ENCODE peak calls at places on chromosomes 2 and 18, in seven cellular contexts. P is HCT116, A is GM23248, X is GM23338, Q is hepatocyte, D is MM.1S, L is neural progenitor cell. V is an unnamed sample.

GRCh38 chr2:205484717-205485116 is 197.6 kb upstream of the NRP2 start:
- DNase-seq in A (no peak), L (no peak), X (no peak), P (no peak), Q (no peak), D (no peak), V (no peak)

GRCh38 chr2:148391324-148391723 is 253.2 kb upstream of the EPC2 start:
- DNase-seq in A (peak; percentile 47), Q (no peak), L (no peak), P (no peak), X (no peak), D (no peak), V (peak; percentile 9)

GRCh38 chr2:157596992-157597681 is 31.5 kb downstream of the ACVR1C start:
- DNase-seq in L (peak; percentile 78), A (peak; percentile 55), P (no peak), Q (peak; percentile 49), X (peak; percentile 90), D (no peak), V (peak; percentile 46)

GRCh38 chr18:46433121-46433826 is 223.7 kb downstream of the LOXHD1 start:
- DNase-seq in D (no peak), X (peak; percentile 96), P (no peak), L (peak; percentile 65), Q (no peak), A (no peak), V (no peak)

GRCh38 chr2:163767097-163767496 is 31.3 kb upstream of the FIGN start:
- DNase-seq in L (no peak), D (no peak), Q (no peak), X (no peak), P (no peak), A (no peak), V (no peak)

GRCh38 chr18:61854578-61854977 is 38.2 kb downstream of the RNF152 start:
- DNase-seq in Q (no peak), D (no peak), P (no peak), A (no peak), X (no peak), L (no peak), V (no peak)

GRCh38 chr2:205411558-205411957 is 270.7 kb upstream of the NRP2 start:
- DNase-seq in P (no peak), Q (no peak), D (no peak), L (no peak), A (no peak), X (no peak), V (no peak)

GRCh38 chr2:56749152-56749752 is 565.5 kb downstream of the CCDC85A start:
- DNase-seq in P (peak; percentile 21), A (peak; percentile 58), Q (peak; percentile 48), X (peak; percentile 52), L (peak; percentile 34), D (peak; percentile 35), V (peak; percentile 68)

GRCh38 chr18:44458777-44459176 is 221.9 kb upstream of the SETBP1 start:
- DNase-seq in D (no peak), A (peak; percentile 90), L (no peak), Q (peak; percentile 10), X (no peak), P (no peak), V (peak; percentile 37)

GRCh38 chr2:110854355-110855081 is 122.1 kb downstream of the ACOXL start:
- DNase-seq in A (peak; percentile 6), P (no peak), Q (no peak), L (no peak), X (peak; percentile 57), D (no peak), V (peak; percentile 7)

GRCh38 chr2:56130463-56131070 is 53.2 kb upstream of the CCDC85A start:
- DNase-seq in Q (peak; percentile 40), P (peak; percentile 33), A (peak; percentile 76), D (peak; percentile 28), X (peak; percentile 58), L (peak; percentile 58), V (peak; percentile 68)

GRCh38 chr2:39121523-39122063 is 742 bp upstream of the SOS1 start:
- DNase-seq in Q (peak; percentile 54), P (no peak), L (peak; percentile 9), A (peak; percentile 28), D (peak; percentile 36), X (no peak), V (no peak)

GRCh38 chr2:43414033-43414432 is 181.8 kb downstream of the THADA start:
- DNase-seq in A (no peak), L (no peak), Q (no peak), P (no peak), X (no peak), D (no peak), V (no peak)
- H3K4me1 ChIP-seq in A (peaks cover 10% of the 10 kb centered on the region), L (peaks cover 5% of the 10 kb centered on the region), Q (peaks cover 13% of the 10 kb centered on the region), P (peaks cover 28% of the 10 kb centered on the region), X (peaks cover 14% of the 10 kb centered on the region), D (peaks cover 2% of the 10 kb centered on the region), V (peaks cover 11% of the 10 kb centered on the region)

GRCh38 chr2:52034706-52035105 is 1002.8 kb upstream of the NRXN1 start:
- DNase-seq in P (no peak), Q (no peak), X (peak; percentile 27), D (no peak), A (peak; percentile 14), L (no peak), V (peak; percentile 24)

GRCh38 chr2:52036036-52036435 is 1004.1 kb upstream of the NRXN1 start:
- DNase-seq in P (no peak), Q (no peak), L (no peak), A (no peak), D (no peak), X (no peak), V (peak; percentile 66)

DNA sequence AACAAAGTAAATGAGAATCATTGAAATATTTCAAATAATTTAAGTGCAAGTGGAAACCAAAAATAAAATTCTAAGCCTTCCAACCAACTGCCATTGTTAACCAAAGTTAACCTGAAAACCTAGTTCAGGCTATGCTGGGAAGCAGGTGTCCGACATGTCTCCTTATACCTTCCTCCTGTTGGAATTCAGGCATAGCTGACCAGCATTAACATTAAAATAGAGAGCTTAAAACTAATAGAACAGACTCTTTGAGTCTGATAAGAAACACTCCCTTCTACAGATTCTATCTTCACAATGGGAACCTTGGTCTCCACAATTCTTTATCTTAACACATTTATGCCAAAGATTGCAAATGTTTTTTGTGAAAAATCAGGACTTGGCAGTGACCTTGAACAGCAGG is 1004.9 kb upstream of the NRXN1 start:
- DNase-seq in X (peak; percentile 27), Q (no peak), P (no peak), D (no peak), L (no peak), A (no peak), V (no peak)
- TF ChIP-seq EZH2phosphoT487 in X (no peak), Q (no peak), P (no peak), D (no peak), L (no peak), A (no peak), V (no peak)

GRCh38 chr2:84964406-84965191 is 6.4 kb upstream of the KCMF1 start:
- DNase-seq in D (no peak), L (no peak), A (no peak), P (no peak), X (no peak), Q (no peak), V (no peak)
- H3K27ac ChIP-seq in D (no peak overlapping the region), L (no peak overlapping the region), A (peak overlapping the region; percentile 66), P (no peak overlapping the region), X (peak overlapping the region; percentile 15), Q (peak overlapping the region; percentile 46), V (no peak overlapping the region)

DNA sequence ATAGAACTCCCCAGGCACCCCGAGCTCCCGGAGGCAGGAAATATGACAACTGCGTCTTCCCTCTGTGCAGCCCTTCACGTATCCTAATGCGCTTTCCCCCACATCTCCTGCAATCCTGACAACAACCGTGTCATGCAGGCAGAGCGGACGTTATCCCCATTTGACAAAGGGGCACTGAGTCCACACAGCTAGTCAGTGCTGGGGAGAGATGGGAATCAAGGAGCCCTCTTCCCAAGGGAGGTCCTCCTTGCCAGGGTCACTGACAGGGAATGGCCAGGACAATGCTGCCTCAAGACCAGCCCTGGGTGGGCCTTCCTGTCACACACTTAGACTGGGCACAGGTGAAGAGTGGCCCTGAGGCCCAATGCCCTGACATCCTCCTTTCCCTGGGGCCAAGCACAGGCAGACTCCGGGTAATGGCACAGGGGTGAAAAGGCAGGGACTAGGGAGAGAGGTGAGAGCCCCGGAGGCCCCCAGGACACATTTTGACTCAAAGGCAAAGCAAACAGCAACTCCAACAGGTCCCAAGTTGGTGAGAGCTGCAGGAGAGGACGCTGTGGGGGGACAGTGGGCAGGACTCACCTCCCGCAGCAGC is 2.2 kb downstream of the ADCY3 start:
- DNase-seq in Q (no peak), A (no peak), P (no peak), X (no peak), D (no peak), L (no peak), V (no peak)
- H3K4me1 ChIP-seq in Q (no peaks in the 10 kb centered on the region), A (peaks cover 6% of the 10 kb centered on the region), P (peaks cover 20% of the 10 kb centered on the region), X (peaks cover 8% of the 10 kb centered on the region), D (peaks cover 16% of the 10 kb centered on the region), L (peaks cover 6% of the 10 kb centered on the region), V (peaks cover 20% of the 10 kb centered on the region)

GRCh38 chr2:20077411-20077940 is 26.0 kb upstream of the LAPTM4A start:
- DNase-seq in A (no peak), L (no peak), P (no peak), X (no peak), D (no peak), Q (no peak), V (no peak)

GRCh38 chr2:20080415-20080814 is 29.0 kb upstream of the LAPTM4A start:
- DNase-seq in X (no peak), D (no peak), L (peak; percentile 45), P (no peak), A (no peak), Q (no peak), V (no peak)

GRCh38 chr2:20079546-20080115 is 28.2 kb upstream of the LAPTM4A start:
- DNase-seq in L (no peak), A (no peak), D (no peak), X (no peak), P (no peak), Q (no peak), V (no peak)

GRCh38 chr2:20081841-20082240 is 30.4 kb upstream of the LAPTM4A start:
- DNase-seq in P (no peak), X (no peak), D (no peak), L (no peak), Q (no peak), A (no peak), V (no peak)

DNA sequence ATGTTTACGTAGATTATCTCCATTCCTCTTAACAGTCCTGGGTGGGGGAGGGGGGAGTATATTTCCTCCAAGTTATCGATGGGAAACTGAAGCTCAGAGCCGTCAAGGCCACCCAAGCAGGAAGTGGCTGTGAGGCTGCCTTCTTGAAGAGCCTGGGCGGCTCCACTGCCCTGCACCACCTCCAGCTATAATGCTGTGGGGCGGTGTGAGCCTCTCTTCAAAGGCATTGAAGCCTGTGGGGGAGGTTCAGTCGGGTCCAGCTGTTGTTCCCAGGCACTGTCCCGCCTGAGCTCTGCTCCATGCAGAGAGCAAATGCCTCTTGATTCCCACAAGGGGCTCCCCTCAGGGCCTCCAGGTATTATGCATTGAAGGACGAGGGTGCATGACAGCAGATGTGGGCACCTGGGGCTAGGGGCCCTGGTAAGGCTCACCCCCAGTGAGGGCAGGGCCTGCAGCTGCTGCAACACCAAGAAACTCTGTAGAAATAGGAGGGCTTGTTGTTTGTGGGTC is 29.5 kb upstream of the LAPTM4A start:
- DNase-seq in D (no peak), P (no peak), Q (no peak), A (no peak), L (peak; percentile 85), X (peak; percentile 53), V (no peak)
- TF ChIP-seq EZH2phosphoT487 in D (no peak), P (no peak), Q (no peak), A (no peak), L (no peak), X (no peak), V (no peak)